ENCODE peak calls at places on chromosomes 6 and 20, in seven cellular contexts. One of them, this sample, is unnamed.
A peak's percentile ranks its signal among the peaks of the same experiment; 100 is the strongest.

GRCh38 chr6:112027942-112028674 is 25.8 kb upstream of the CCN6 start:
- DNase-seq in neuronal stem cell: no peak
- DNase-seq in activated T-helper 9 cell treated with anti-CD3 and anti-CD28 coated beads, Interleukin-2, amount 50 U/mL, for 16 hours: no peak
- DNase-seq in iPS DF 19.7: no peak
- DNase-seq in fibroblast of the aortic adventitia: peak; percentile 78
- DNase-seq in kidney glomerular epithelial cell: no peak
- DNase-seq in NCI-H345: no peak
- DNase-seq in this sample: no peak

GRCh38 chr6:140385686-140386085 is 1011.2 kb upstream of the CITED2 start:
- DNase-seq in neuronal stem cell: no peak
- DNase-seq in NCI-H345: no peak
- DNase-seq in activated T-helper 9 cell treated with anti-CD3 and anti-CD28 coated beads, Interleukin-2, amount 50 U/mL, for 16 hours: no peak
- DNase-seq in iPS DF 19.7: no peak
- DNase-seq in fibroblast of the aortic adventitia: no peak
- DNase-seq in kidney glomerular epithelial cell: no peak
- DNase-seq in this sample: no peak

GRCh38 chr20:62959998-62960436 is 7.5 kb downstream of the SLC17A9 start:
- DNase-seq in activated T-helper 9 cell treated with anti-CD3 and anti-CD28 coated beads, Interleukin-2, amount 50 U/mL, for 16 hours: no peak
- DNase-seq in fibroblast of the aortic adventitia: no peak
- DNase-seq in iPS DF 19.7: no peak
- DNase-seq in neuronal stem cell: no peak
- DNase-seq in kidney glomerular epithelial cell: no peak
- DNase-seq in NCI-H345: no peak
- DNase-seq in this sample: no peak

GRCh38 chr20:38649275-38649891 is 47.8 kb downstream of the ARHGAP40 start:
- DNase-seq in iPS DF 19.7: no peak
- DNase-seq in kidney glomerular epithelial cell: no peak
- DNase-seq in NCI-H345: peak; percentile 17
- DNase-seq in fibroblast of the aortic adventitia: peak; percentile 27
- DNase-seq in activated T-helper 9 cell treated with anti-CD3 and anti-CD28 coated beads, Interleukin-2, amount 50 U/mL, for 16 hours: no peak
- DNase-seq in neuronal stem cell: no peak
- DNase-seq in this sample: no peak

GRCh38 chr20:15047100-15047499 is 709.7 kb upstream of the FLRT3 start:
- DNase-seq in fibroblast of the aortic adventitia: no peak
- DNase-seq in NCI-H345: no peak
- DNase-seq in neuronal stem cell: no peak
- DNase-seq in iPS DF 19.7: no peak
- DNase-seq in kidney glomerular epithelial cell: no peak
- DNase-seq in activated T-helper 9 cell treated with anti-CD3 and anti-CD28 coated beads, Interleukin-2, amount 50 U/mL, for 16 hours: no peak
- DNase-seq in this sample: no peak

GRCh38 chr20:56867128-56867527 is 238.0 kb downstream of the TFAP2C start:
- DNase-seq in NCI-H345: no peak
- DNase-seq in iPS DF 19.7: no peak
- DNase-seq in neuronal stem cell: no peak
- DNase-seq in fibroblast of the aortic adventitia: no peak
- DNase-seq in kidney glomerular epithelial cell: no peak
- DNase-seq in activated T-helper 9 cell treated with anti-CD3 and anti-CD28 coated beads, Interleukin-2, amount 50 U/mL, for 16 hours: no peak
- DNase-seq in this sample: no peak

GRCh38 chr6:154345811-154346210 is 10.8 kb downstream of the IPCEF1 start:
- DNase-seq in neuronal stem cell: no peak
- DNase-seq in activated T-helper 9 cell treated with anti-CD3 and anti-CD28 coated beads, Interleukin-2, amount 50 U/mL, for 16 hours: no peak
- DNase-seq in fibroblast of the aortic adventitia: no peak
- DNase-seq in iPS DF 19.7: no peak
- DNase-seq in kidney glomerular epithelial cell: no peak
- DNase-seq in NCI-H345: no peak
- DNase-seq in this sample: no peak

GRCh38 chr6:149867876-149868640 is 3.9 kb upstream of the LRP11 start:
- DNase-seq in activated T-helper 9 cell treated with anti-CD3 and anti-CD28 coated beads, Interleukin-2, amount 50 U/mL, for 16 hours: no peak
- DNase-seq in fibroblast of the aortic adventitia: no peak
- DNase-seq in neuronal stem cell: no peak
- DNase-seq in iPS DF 19.7: no peak
- DNase-seq in NCI-H345: no peak
- DNase-seq in kidney glomerular epithelial cell: no peak
- DNase-seq in this sample: no peak

GRCh38 chr20:11305406-11305805 is 612.3 kb upstream of the BTBD3 start:
- DNase-seq in NCI-H345: peak; percentile 46
- DNase-seq in fibroblast of the aortic adventitia: no peak
- DNase-seq in iPS DF 19.7: peak; percentile 38
- DNase-seq in neuronal stem cell: no peak
- DNase-seq in activated T-helper 9 cell treated with anti-CD3 and anti-CD28 coated beads, Interleukin-2, amount 50 U/mL, for 16 hours: no peak
- DNase-seq in kidney glomerular epithelial cell: no peak
- DNase-seq in this sample: no peak

GRCh38 chr6:116011520-116011919 is 49.2 kb downstream of the FRK start:
- DNase-seq in activated T-helper 9 cell treated with anti-CD3 and anti-CD28 coated beads, Interleukin-2, amount 50 U/mL, for 16 hours: peak; percentile 11
- DNase-seq in NCI-H345: no peak
- DNase-seq in fibroblast of the aortic adventitia: no peak
- DNase-seq in kidney glomerular epithelial cell: no peak
- DNase-seq in neuronal stem cell: no peak
- DNase-seq in iPS DF 19.7: no peak
- DNase-seq in this sample: no peak

GRCh38 chr20:23918101-23918862 is 38.7 kb upstream of the CST5 start:
- DNase-seq in fibroblast of the aortic adventitia: no peak
- DNase-seq in neuronal stem cell: no peak
- DNase-seq in activated T-helper 9 cell treated with anti-CD3 and anti-CD28 coated beads, Interleukin-2, amount 50 U/mL, for 16 hours: no peak
- DNase-seq in iPS DF 19.7: no peak
- DNase-seq in kidney glomerular epithelial cell: no peak
- DNase-seq in NCI-H345: no peak
- DNase-seq in this sample: no peak

GRCh38 chr20:41222703-41223102 is 85.4 kb downstream of the PLCG1 start:
- DNase-seq in iPS DF 19.7: no peak
- DNase-seq in NCI-H345: no peak
- DNase-seq in neuronal stem cell: no peak
- DNase-seq in fibroblast of the aortic adventitia: peak; percentile 46
- DNase-seq in kidney glomerular epithelial cell: no peak
- DNase-seq in activated T-helper 9 cell treated with anti-CD3 and anti-CD28 coated beads, Interleukin-2, amount 50 U/mL, for 16 hours: no peak
- DNase-seq in this sample: no peak

GRCh38 chr6:109892451-109893435 is 85.4 kb upstream of the GPR6 start:
- DNase-seq in neuronal stem cell: no peak
- DNase-seq in NCI-H345: peak; percentile 90
- DNase-seq in activated T-helper 9 cell treated with anti-CD3 and anti-CD28 coated beads, Interleukin-2, amount 50 U/mL, for 16 hours: no peak
- DNase-seq in kidney glomerular epithelial cell: no peak
- DNase-seq in fibroblast of the aortic adventitia: no peak
- DNase-seq in iPS DF 19.7: peak; percentile 65
- DNase-seq in this sample: no peak

GRCh38 chr20:62761759-62762131 is 34.5 kb upstream of the MRGBP start:
- DNase-seq in activated T-helper 9 cell treated with anti-CD3 and anti-CD28 coated beads, Interleukin-2, amount 50 U/mL, for 16 hours: no peak
- DNase-seq in iPS DF 19.7: no peak
- DNase-seq in NCI-H345: no peak
- DNase-seq in fibroblast of the aortic adventitia: no peak
- DNase-seq in kidney glomerular epithelial cell: no peak
- DNase-seq in neuronal stem cell: no peak
- DNase-seq in this sample: peak; percentile 54

GRCh38 chr6:132017921-132018320 is 66.7 kb upstream of the CCN2 start:
- DNase-seq in NCI-H345: no peak
- DNase-seq in kidney glomerular epithelial cell: no peak
- DNase-seq in neuronal stem cell: no peak
- DNase-seq in activated T-helper 9 cell treated with anti-CD3 and anti-CD28 coated beads, Interleukin-2, amount 50 U/mL, for 16 hours: no peak
- DNase-seq in iPS DF 19.7: no peak
- DNase-seq in fibroblast of the aortic adventitia: no peak
- DNase-seq in this sample: no peak

GRCh38 chr6:3355358-3356055 is 96.8 kb downstream of the PSMG4 start:
- DNase-seq in iPS DF 19.7: no peak
- DNase-seq in kidney glomerular epithelial cell: no peak
- DNase-seq in neuronal stem cell: peak; percentile 50
- DNase-seq in fibroblast of the aortic adventitia: no peak
- DNase-seq in NCI-H345: no peak
- DNase-seq in activated T-helper 9 cell treated with anti-CD3 and anti-CD28 coated beads, Interleukin-2, amount 50 U/mL, for 16 hours: no peak
- DNase-seq in this sample: no peak

GRCh38 chr6:11535801-11536230 is 1.7 kb upstream of the TMEM170B start:
- DNase-seq in fibroblast of the aortic adventitia: peak; percentile 58
- DNase-seq in kidney glomerular epithelial cell: peak; percentile 59
- DNase-seq in activated T-helper 9 cell treated with anti-CD3 and anti-CD28 coated beads, Interleukin-2, amount 50 U/mL, for 16 hours: no peak
- DNase-seq in iPS DF 19.7: no peak
- DNase-seq in neuronal stem cell: no peak
- DNase-seq in NCI-H345: no peak
- DNase-seq in this sample: peak; percentile 68

GRCh38 chr6:28252507-28252975 is 472 bp upstream of the ZKSCAN4 start:
- DNase-seq in kidney glomerular epithelial cell: no peak
- DNase-seq in NCI-H345: no peak
- DNase-seq in fibroblast of the aortic adventitia: no peak
- DNase-seq in iPS DF 19.7: no peak
- DNase-seq in neuronal stem cell: no peak
- DNase-seq in activated T-helper 9 cell treated with anti-CD3 and anti-CD28 coated beads, Interleukin-2, amount 50 U/mL, for 16 hours: no peak
- DNase-seq in this sample: no peak

GRCh38 chr20:4949833-4950178 is 51.5 kb downstream of the SLC23A2 start:
- DNase-seq in kidney glomerular epithelial cell: peak; percentile 17
- DNase-seq in activated T-helper 9 cell treated with anti-CD3 and anti-CD28 coated beads, Interleukin-2, amount 50 U/mL, for 16 hours: no peak
- DNase-seq in fibroblast of the aortic adventitia: peak; percentile 71
- DNase-seq in NCI-H345: no peak
- DNase-seq in neuronal stem cell: no peak
- DNase-seq in iPS DF 19.7: no peak
- DNase-seq in this sample: no peak

GRCh38 chr20:12875510-12875909 is 133.3 kb upstream of the SPTLC3 start:
- DNase-seq in kidney glomerular epithelial cell: no peak
- DNase-seq in activated T-helper 9 cell treated with anti-CD3 and anti-CD28 coated beads, Interleukin-2, amount 50 U/mL, for 16 hours: no peak
- DNase-seq in fibroblast of the aortic adventitia: no peak
- DNase-seq in NCI-H345: no peak
- DNase-seq in neuronal stem cell: peak; percentile 5
- DNase-seq in iPS DF 19.7: no peak
- DNase-seq in this sample: no peak

GRCh38 chr20:63233924-63234323 is 1.8 kb upstream of the BIRC7 start:
- DNase-seq in fibroblast of the aortic adventitia: no peak
- DNase-seq in NCI-H345: no peak
- DNase-seq in iPS DF 19.7: no peak
- DNase-seq in activated T-helper 9 cell treated with anti-CD3 and anti-CD28 coated beads, Interleukin-2, amount 50 U/mL, for 16 hours: no peak
- DNase-seq in neuronal stem cell: no peak
- DNase-seq in kidney glomerular epithelial cell: no peak
- DNase-seq in this sample: no peak

GRCh38 chr6:110170081-110170480 is 9.4 kb downstream of the WASF1 start:
- DNase-seq in kidney glomerular epithelial cell: no peak
- DNase-seq in fibroblast of the aortic adventitia: no peak
- DNase-seq in activated T-helper 9 cell treated with anti-CD3 and anti-CD28 coated beads, Interleukin-2, amount 50 U/mL, for 16 hours: no peak
- DNase-seq in neuronal stem cell: no peak
- DNase-seq in iPS DF 19.7: no peak
- DNase-seq in NCI-H345: no peak
- DNase-seq in this sample: no peak

GRCh38 chr20:25525857-25526256 is 59.5 kb downstream of the NINL start:
- DNase-seq in neuronal stem cell: no peak
- DNase-seq in NCI-H345: no peak
- DNase-seq in iPS DF 19.7: no peak
- DNase-seq in kidney glomerular epithelial cell: peak; percentile 93
- DNase-seq in activated T-helper 9 cell treated with anti-CD3 and anti-CD28 coated beads, Interleukin-2, amount 50 U/mL, for 16 hours: no peak
- DNase-seq in fibroblast of the aortic adventitia: peak; percentile 97
- DNase-seq in this sample: peak; percentile 94

GRCh38 chr6:99612551-99613397 is 6.1 kb downstream of the PRDM13 start:
- DNase-seq in NCI-H345: peak; percentile 60
- DNase-seq in kidney glomerular epithelial cell: no peak
- DNase-seq in fibroblast of the aortic adventitia: no peak
- DNase-seq in activated T-helper 9 cell treated with anti-CD3 and anti-CD28 coated beads, Interleukin-2, amount 50 U/mL, for 16 hours: no peak
- DNase-seq in iPS DF 19.7: no peak
- DNase-seq in neuronal stem cell: no peak
- DNase-seq in this sample: no peak

GRCh38 chr20:37486186-37486999 is 34.7 kb upstream of the NNAT start:
- DNase-seq in activated T-helper 9 cell treated with anti-CD3 and anti-CD28 coated beads, Interleukin-2, amount 50 U/mL, for 16 hours: no peak
- DNase-seq in NCI-H345: no peak
- DNase-seq in fibroblast of the aortic adventitia: no peak
- DNase-seq in neuronal stem cell: no peak
- DNase-seq in kidney glomerular epithelial cell: no peak
- DNase-seq in iPS DF 19.7: no peak
- DNase-seq in this sample: no peak